ENCODE peak calls at places on chromosomes 16 and 17, in four cellular contexts. F is Peyer's patch, Z is suprapubic skin, X is breast epithelium. B is an unnamed sample.

GRCh38 chr16:78461496-78461938 is 362.1 kb downstream of the WWOX start:
- DNase-seq in Z (no peak), F (no peak), X (no peak), B (no peak)

GRCh38 chr17:63925615-63926014 is 6.5 kb downstream of the CD79B start:
- DNase-seq in F (peak; percentile 74), X (no peak), Z (no peak), B (no peak)

GRCh38 chr16:2033057-2033911 is 6.6 kb downstream of the NHERF2 start:
- DNase-seq in Z (no peak), F (no peak), X (peak; percentile 76), B (peak; percentile 60)

GRCh38 chr16:66271074-66272060 is 95.1 kb upstream of the CDH5 start:
- DNase-seq in Z (no peak), F (peak; percentile 21), X (peak; percentile 9), B (no peak)

GRCh38 chr16:54928421-54929089 is 2.1 kb upstream of the IRX5 start:
- DNase-seq in Z (peak; percentile 90), X (peak; percentile 92), F (no peak), B (peak; percentile 35)

GRCh38 chr16:50644730-50645129 is 36.4 kb downstream of the SNX20 start:
- DNase-seq in X (no peak), Z (no peak), F (peak; percentile 55), B (no peak)

GRCh38 chr17:14672830-14673229 is 371.9 kb downstream of the HS3ST3B1 start:
- DNase-seq in F (no peak), Z (no peak), X (peak; percentile 25), B (peak; percentile 52)

GRCh38 chr17:18143044-18143936 is 34.7 kb downstream of the MYO15A start:
- DNase-seq in F (no peak), Z (no peak), X (no peak), B (no peak)

GRCh38 chr16:17382949-17383348 is 87.8 kb downstream of the XYLT1 start:
- DNase-seq in X (no peak), F (peak; percentile 80), Z (no peak), B (no peak)

GRCh38 chr17:44005865-44006580 is 1.6 kb downstream of the NAGS start:
- DNase-seq in Z (no peak), X (peak; percentile 62), F (peak; percentile 76), B (peak; percentile 51)

GRCh38 chr16:66079671-66080070 is 286.8 kb upstream of the CDH5 start:
- DNase-seq in X (no peak), F (no peak), Z (no peak), B (no peak)

GRCh38 chr17:2282297-2282873 is 21.2 kb downstream of the SMG6 start:
- DNase-seq in X (no peak), F (no peak), Z (no peak), B (no peak)

GRCh38 chr17:41520821-41521521 is 2.3 kb upstream of the KRT15 start:
- DNase-seq in F (peak; percentile 85), X (no peak), Z (no peak), B (no peak)

GRCh38 chr17:37458805-37459204 is 30.9 kb upstream of the DUSP14 start:
- DNase-seq in X (no peak), Z (no peak), F (no peak), B (no peak)

GRCh38 chr17:69284646-69285045 is 42.3 kb downstream of the ABCA5 start:
- DNase-seq in F (no peak), Z (no peak), X (no peak), B (no peak)

GRCh38 chr17:13727441-13728171 is 125.9 kb upstream of the HS3ST3A1 start:
- DNase-seq in F (no peak), Z (no peak), X (no peak), B (no peak)

GRCh38 chr16:12532871-12533610 is 270.6 kb downstream of the CPPED1 start:
- DNase-seq in F (no peak), Z (no peak), X (no peak), B (no peak)

GRCh38 chr17:67435122-67435521 is 58.0 kb downstream of the PITPNC1 start:
- DNase-seq in F (peak; percentile 81), X (no peak), Z (no peak), B (peak; percentile 48)

GRCh38 chr17:75927286-75927922 is 13.4 kb downstream of the FBF1 start:
- DNase-seq in Z (no peak), F (no peak), X (peak; percentile 35), B (peak; percentile 33)

GRCh38 chr16:48526058-48526957 is 83.7 kb downstream of the N4BP1 start:
- DNase-seq in X (no peak), F (peak; percentile 89), Z (peak; percentile 50), B (peak; percentile 60)

GRCh38 chr16:58628845-58629680 is 563 bp downstream of the CNOT1 start:
- DNase-seq in X (peak; percentile 59), F (peak; percentile 90), Z (peak; percentile 88), B (peak; percentile 57)

GRCh38 chr16:68356919-68357286 is 46.1 kb downstream of the PRMT7 start:
- DNase-seq in F (no peak), Z (no peak), X (no peak), B (no peak)

GRCh38 chr16:50314665-50315064 is 48.3 kb downstream of the ADCY7 start:
- DNase-seq in Z (no peak), F (no peak), X (no peak), B (no peak)

GRCh38 chr17:15346196-15346595 is 4.8 kb upstream of the TEKT3 start:
- DNase-seq in F (no peak), X (no peak), Z (no peak), B (no peak)

GRCh38 chr16:15401972-15402371 is 6.4 kb downstream of the MPV17L start:
- DNase-seq in X (no peak), Z (no peak), F (no peak), B (no peak)
- TF ChIP-seq CTCF in X (no peak), Z (no peak), F (no peak), B (no peak)

DNA sequence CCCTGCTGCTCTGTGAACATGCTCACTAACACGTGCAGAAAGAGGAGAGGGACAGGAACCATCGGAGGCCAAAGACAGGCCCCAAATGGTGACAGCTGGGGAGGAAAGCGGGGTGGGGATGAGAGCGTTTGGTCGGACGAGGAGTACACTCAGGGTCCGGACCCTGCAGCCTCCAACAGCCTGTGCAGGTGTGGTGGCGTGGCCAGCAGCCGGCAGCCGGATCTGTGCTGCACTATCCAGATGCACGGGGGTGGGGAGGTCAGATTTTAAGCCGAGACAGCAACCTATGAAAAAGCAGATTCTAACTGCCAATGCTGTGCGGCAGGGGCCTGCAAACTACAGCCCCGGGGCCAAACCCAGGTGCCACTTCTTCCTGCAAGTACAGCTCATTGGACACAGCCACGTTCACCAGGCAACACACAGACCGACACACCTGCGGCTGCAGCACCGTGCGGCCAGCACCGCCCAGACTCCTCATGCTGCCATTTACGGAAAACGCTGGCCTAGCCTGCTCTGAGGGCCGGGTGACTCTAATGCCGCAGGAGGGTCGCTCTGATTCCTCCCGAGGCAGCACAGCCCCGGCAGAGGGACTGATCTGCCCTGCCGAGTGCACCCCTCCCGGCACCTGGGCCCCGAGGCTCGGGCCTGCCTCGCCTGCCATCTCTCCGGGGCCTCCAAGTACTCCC is 21.2 kb downstream of the SLC16A3 start:
- DNase-seq in X (no peak), F (no peak), Z (no peak), B (no peak)
- TF ChIP-seq POLR2A in X (no peak), F (no peak), Z (no peak), B (no peak)

GRCh38 chr17:9225305-9226101 is 204.2 kb downstream of the NTN1 start:
- DNase-seq in X (no peak), F (no peak), Z (no peak), B (no peak)
- TF ChIP-seq CTCF in X (no peak), F (no peak), Z (no peak), B (no peak)

GRCh38 chr17:55263565-55264272 is 1.0 kb upstream of the HLF start:
- DNase-seq in F (peak; percentile 61), Z (no peak), X (no peak), B (no peak)

GRCh38 chr17:55266051-55266957 is 1.5 kb downstream of the HLF start:
- DNase-seq in X (no peak), Z (no peak), F (peak; percentile 44), B (no peak)

GRCh38 chr17:55264273-55264639 is 504 bp upstream of the HLF start:
- DNase-seq in Z (no peak), X (no peak), F (peak; percentile 46), B (no peak)

GRCh38 chr17:55265434-55266021 is 768 bp downstream of the HLF start:
- DNase-seq in X (no peak), F (peak; percentile 51), Z (no peak), B (no peak)

GRCh38 chr17:55264640-55265298 is at the start of gene HLF:
- DNase-seq in Z (peak; percentile 87), F (peak; percentile 88), X (peak; percentile 80), B (peak; percentile 84)
- TF ChIP-seq POLR2A in Z (peak; percentile 53), F (no peak), X (no peak), B (no peak)

DNA sequence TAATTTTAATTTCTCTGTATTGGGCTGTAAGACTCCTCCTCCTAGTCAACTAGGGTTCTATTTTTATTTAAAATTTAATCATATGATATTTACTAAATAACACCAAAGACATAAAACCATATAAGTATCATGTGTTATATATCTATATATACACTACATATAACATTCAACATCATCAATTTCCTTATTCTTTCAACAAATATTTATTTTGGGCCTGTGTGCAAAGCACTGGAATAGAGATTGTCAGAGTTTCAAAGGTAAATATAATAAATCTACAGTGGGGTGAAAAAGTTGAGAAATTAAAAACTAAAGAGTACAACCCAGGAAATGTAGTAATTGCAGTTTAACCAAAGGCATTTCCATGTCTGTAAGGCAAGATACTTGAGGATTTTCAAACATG is 364.0 kb downstream of the CA10 start:
- DNase-seq in X (no peak), Z (no peak), F (no peak), B (no peak)
- TF ChIP-seq CTCF in X (no peak), Z (no peak), F (no peak), B (no peak)

GRCh38 chr17:42832934-42833770 is at the start of gene PSME3:
- DNase-seq in F (peak; percentile 96), Z (peak; percentile 94), X (peak; percentile 79), B (peak; percentile 89)
- TF ChIP-seq POLR2A in F (peak; percentile 93), Z (peak; percentile 92), X (peak; percentile 87), B (peak; percentile 86)

GRCh38 chr17:17055286-17056166 is 13.3 kb downstream of the MPRIP start:
- DNase-seq in Z (peak; percentile 74), F (peak; percentile 40), X (no peak), B (peak; percentile 5)
- TF ChIP-seq CTCF in Z (peak; percentile 14), F (no peak), X (peak; percentile 39), B (peak; percentile 21)

GRCh38 chr17:228223-228615 is 46.8 kb upstream of the DOC2B start:
- DNase-seq in Z (peak; percentile 70), F (peak; percentile 28), X (no peak), B (no peak)
- TF ChIP-seq POLR2A in Z (no peak), F (no peak), X (no peak), B (no peak)

B was measured in body of pancreas.